ENCODE peak calls at places on chromosomes 5 and 9, in six cellular contexts. One of them, this sample, is unnamed.

GRCh38 chr9:38008168-38009034 is 60.6 kb downstream of the SHB start:
- DNase-seq in H9: no peak
- DNase-seq in neuronal stem cell: no peak
- DNase-seq in IMR-90: peak
- DNase-seq in trophoblast cell: peak
- DNase-seq in mesenchymal stem cell: peak
- DNase-seq in this sample: no peak

GRCh38 chr5:140549237-140550144 is 2.0 kb downstream of the EIF4EBP3 start:
- DNase-seq in neuronal stem cell: no peak
- DNase-seq in trophoblast cell: peak
- DNase-seq in H9: no peak
- DNase-seq in IMR-90: peak
- DNase-seq in mesenchymal stem cell: peak
- DNase-seq in this sample: no peak

GRCh38 chr5:58868931-58869330 is 286.1 kb downstream of the RAB3C start:
- DNase-seq in IMR-90: no peak
- DNase-seq in H9: no peak
- DNase-seq in mesenchymal stem cell: no peak
- DNase-seq in trophoblast cell: no peak
- DNase-seq in neuronal stem cell: no peak
- DNase-seq in this sample: no peak

GRCh38 chr9:110260911-110261310 is 4.6 kb upstream of the TXN start:
- DNase-seq in neuronal stem cell: no peak
- DNase-seq in trophoblast cell: no peak
- DNase-seq in IMR-90: no peak
- DNase-seq in mesenchymal stem cell: no peak
- DNase-seq in H9: no peak
- DNase-seq in this sample: no peak

GRCh38 chr5:143898381-143898780 is 86.4 kb downstream of the HMHB1 start:
- DNase-seq in H9: no peak
- DNase-seq in mesenchymal stem cell: no peak
- DNase-seq in trophoblast cell: no peak
- DNase-seq in neuronal stem cell: no peak
- DNase-seq in IMR-90: no peak
- DNase-seq in this sample: no peak

GRCh38 chr5:1772634-1773033 is 27.0 kb downstream of the MRPL36 start:
- DNase-seq in neuronal stem cell: no peak
- DNase-seq in H9: no peak
- DNase-seq in trophoblast cell: no peak
- DNase-seq in IMR-90: peak
- DNase-seq in mesenchymal stem cell: peak
- DNase-seq in this sample: no peak

GRCh38 chr9:109813829-109814228 is 33.8 kb downstream of the PALM2AKAP2 start:
- DNase-seq in mesenchymal stem cell: no peak
- DNase-seq in IMR-90: no peak
- DNase-seq in neuronal stem cell: no peak
- DNase-seq in H9: no peak
- DNase-seq in trophoblast cell: no peak
- DNase-seq in this sample: no peak

GRCh38 chr5:6808462-6808861 is 95.2 kb downstream of the TENT4A start:
- DNase-seq in neuronal stem cell: no peak
- DNase-seq in trophoblast cell: no peak
- DNase-seq in IMR-90: no peak
- DNase-seq in mesenchymal stem cell: no peak
- DNase-seq in H9: no peak
- DNase-seq in this sample: peak

GRCh38 chr5:90529939-90530677 is 724 bp upstream of the LYSMD3 start:
- DNase-seq in neuronal stem cell: peak
- DNase-seq in H9: peak
- DNase-seq in mesenchymal stem cell: peak
- DNase-seq in IMR-90: peak
- DNase-seq in trophoblast cell: peak
- DNase-seq in this sample: no peak

GRCh38 chr9:134170525-134171315 is 6.4 kb upstream of the RNU6ATAC start:
- DNase-seq in H9: no peak
- DNase-seq in trophoblast cell: no peak
- DNase-seq in neuronal stem cell: no peak
- DNase-seq in mesenchymal stem cell: no peak
- DNase-seq in IMR-90: no peak
- DNase-seq in this sample: no peak

GRCh38 chr5:10581867-10582511 is 18.1 kb downstream of the ANKRD33B start:
- DNase-seq in neuronal stem cell: no peak
- DNase-seq in mesenchymal stem cell: no peak
- DNase-seq in trophoblast cell: no peak
- DNase-seq in IMR-90: no peak
- DNase-seq in H9: no peak
- DNase-seq in this sample: no peak

GRCh38 chr9:92639791-92640271 is 30.1 kb downstream of the IPPK start:
- DNase-seq in IMR-90: no peak
- DNase-seq in mesenchymal stem cell: no peak
- DNase-seq in H9: peak
- DNase-seq in neuronal stem cell: no peak
- DNase-seq in trophoblast cell: no peak
- DNase-seq in this sample: no peak

GRCh38 chr5:90878549-90879196 is 320.1 kb downstream of the ADGRV1 start:
- DNase-seq in H9: no peak
- DNase-seq in trophoblast cell: peak
- DNase-seq in neuronal stem cell: no peak
- DNase-seq in IMR-90: peak
- DNase-seq in mesenchymal stem cell: peak
- DNase-seq in this sample: no peak

GRCh38 chr9:4666042-4666699 is at the start of gene SPATA6L:
- DNase-seq in IMR-90: peak
- DNase-seq in H9: peak
- DNase-seq in mesenchymal stem cell: peak
- DNase-seq in trophoblast cell: peak
- DNase-seq in neuronal stem cell: no peak
- DNase-seq in this sample: peak

GRCh38 chr5:55140908-55141665 is 18.9 kb upstream of the GPX8 start:
- DNase-seq in trophoblast cell: no peak
- DNase-seq in H9: no peak
- DNase-seq in mesenchymal stem cell: no peak
- DNase-seq in neuronal stem cell: no peak
- DNase-seq in IMR-90: no peak
- DNase-seq in this sample: no peak

GRCh38 chr5:178423431-178423830 is 166.8 kb downstream of the COL23A1 start:
- DNase-seq in IMR-90: no peak
- DNase-seq in H9: no peak
- DNase-seq in mesenchymal stem cell: no peak
- DNase-seq in trophoblast cell: no peak
- DNase-seq in neuronal stem cell: no peak
- DNase-seq in this sample: peak

GRCh38 chr5:137217599-137218200 is 281.4 kb downstream of the SPOCK1 start:
- DNase-seq in H9: no peak
- DNase-seq in IMR-90: peak
- DNase-seq in mesenchymal stem cell: no peak
- DNase-seq in trophoblast cell: no peak
- DNase-seq in neuronal stem cell: no peak
- DNase-seq in this sample: no peak

GRCh38 chr9:138112090-138112748 is 234.6 kb downstream of the CACNA1B start:
- DNase-seq in IMR-90: no peak
- DNase-seq in trophoblast cell: no peak
- DNase-seq in mesenchymal stem cell: no peak
- DNase-seq in neuronal stem cell: no peak
- DNase-seq in H9: peak
- DNase-seq in this sample: no peak

GRCh38 chr5:112594060-112594850 is 143.4 kb upstream of the APC start:
- DNase-seq in trophoblast cell: no peak
- DNase-seq in neuronal stem cell: no peak
- DNase-seq in H9: no peak
- DNase-seq in IMR-90: no peak
- DNase-seq in mesenchymal stem cell: no peak
- DNase-seq in this sample: no peak

GRCh38 chr9:100098241-100098886 is 436 bp downstream of the ERP44 start:
- DNase-seq in neuronal stem cell: peak
- DNase-seq in H9: peak
- DNase-seq in trophoblast cell: peak
- DNase-seq in IMR-90: peak
- DNase-seq in mesenchymal stem cell: peak
- DNase-seq in this sample: no peak

GRCh38 chr5:26740182-26740581 is 298.2 kb downstream of the CDH9 start:
- DNase-seq in trophoblast cell: no peak
- DNase-seq in H9: no peak
- DNase-seq in mesenchymal stem cell: no peak
- DNase-seq in neuronal stem cell: no peak
- DNase-seq in IMR-90: no peak
- DNase-seq in this sample: no peak

GRCh38 chr5:53766683-53767082 is 206.2 kb downstream of the NDUFS4 start:
- DNase-seq in IMR-90: no peak
- DNase-seq in mesenchymal stem cell: no peak
- DNase-seq in H9: no peak
- DNase-seq in neuronal stem cell: no peak
- DNase-seq in trophoblast cell: no peak
- DNase-seq in this sample: no peak

GRCh38 chr5:96871686-96872085 is 4.6 kb upstream of the ERAP2 start:
- DNase-seq in trophoblast cell: no peak
- DNase-seq in IMR-90: no peak
- DNase-seq in mesenchymal stem cell: no peak
- DNase-seq in neuronal stem cell: no peak
- DNase-seq in H9: no peak
- DNase-seq in this sample: no peak

GRCh38 chr5:71895546-71895945 is 176.5 kb downstream of the CARTPT start:
- DNase-seq in IMR-90: no peak
- DNase-seq in neuronal stem cell: no peak
- DNase-seq in mesenchymal stem cell: no peak
- DNase-seq in trophoblast cell: no peak
- DNase-seq in H9: no peak
- DNase-seq in this sample: no peak

GRCh38 chr5:8993031-8993430 is 552.8 kb downstream of the SEMA5A start:
- DNase-seq in neuronal stem cell: no peak
- DNase-seq in trophoblast cell: peak
- DNase-seq in H9: no peak
- DNase-seq in IMR-90: no peak
- DNase-seq in mesenchymal stem cell: peak
- DNase-seq in this sample: no peak

GRCh38 chr5:126376443-126376842 is 46.8 kb upstream of the GRAMD2B start:
- DNase-seq in IMR-90: no peak
- DNase-seq in neuronal stem cell: no peak
- DNase-seq in trophoblast cell: no peak
- DNase-seq in H9: no peak
- DNase-seq in mesenchymal stem cell: no peak
- DNase-seq in this sample: no peak

GRCh38 chr5:56429110-56429561 is 196.0 kb upstream of the ANKRD55 start:
- DNase-seq in IMR-90: no peak
- DNase-seq in trophoblast cell: peak
- DNase-seq in neuronal stem cell: no peak
- DNase-seq in H9: no peak
- DNase-seq in mesenchymal stem cell: peak
- DNase-seq in this sample: no peak

GRCh38 chr5:119792154-119792799 is 162.9 kb downstream of the FAM170A start:
- DNase-seq in mesenchymal stem cell: peak
- DNase-seq in neuronal stem cell: no peak
- DNase-seq in IMR-90: no peak
- DNase-seq in trophoblast cell: no peak
- DNase-seq in H9: no peak
- DNase-seq in this sample: no peak

GRCh38 chr5:115297043-115297442 is 589 bp upstream of the CCDC112 start:
- DNase-seq in mesenchymal stem cell: peak
- DNase-seq in trophoblast cell: peak
- DNase-seq in H9: no peak
- DNase-seq in neuronal stem cell: no peak
- DNase-seq in IMR-90: no peak
- DNase-seq in this sample: no peak

DNA sequence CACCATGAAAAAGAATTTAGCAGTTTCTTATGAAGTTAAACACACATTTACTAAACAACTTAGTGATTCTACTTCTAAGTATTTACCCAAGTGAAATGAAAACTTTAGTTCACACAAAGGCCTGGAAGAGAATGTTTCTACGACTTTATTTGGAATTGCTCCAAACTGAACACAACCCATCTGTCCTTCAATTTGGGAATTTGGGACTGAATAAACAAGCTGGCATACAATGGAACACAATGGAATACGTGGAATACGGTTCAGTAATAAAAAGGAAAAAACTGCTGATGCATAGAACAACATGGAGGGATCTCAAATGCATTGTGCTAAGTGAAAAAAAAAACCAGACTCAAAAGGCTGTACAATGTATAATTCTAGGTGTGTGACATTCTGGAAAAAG is 44.6 kb upstream of the BASP1 start:
- DNase-seq in trophoblast cell: no peak
- DNase-seq in H9: no peak
- DNase-seq in neuronal stem cell: no peak
- DNase-seq in IMR-90: no peak
- DNase-seq in mesenchymal stem cell: no peak
- DNase-seq in this sample: no peak
- H4K91ac ChIP-seq in trophoblast cell: no peak
- H4K91ac ChIP-seq in H9: no peak
- H4K91ac ChIP-seq in neuronal stem cell: no peak
- H4K91ac ChIP-seq in IMR-90: peak
- H4K91ac ChIP-seq in mesenchymal stem cell: no peak
- H4K91ac ChIP-seq in this sample: no peak

GRCh38 chr5:21665525-21665924 is 1187.6 kb downstream of the CDH12 start:
- DNase-seq in mesenchymal stem cell: no peak
- DNase-seq in trophoblast cell: no peak
- DNase-seq in H9: no peak
- DNase-seq in IMR-90: no peak
- DNase-seq in neuronal stem cell: no peak
- DNase-seq in this sample: no peak
- H4K91ac ChIP-seq in mesenchymal stem cell: no peak
- H4K91ac ChIP-seq in trophoblast cell: no peak
- H4K91ac ChIP-seq in H9: no peak
- H4K91ac ChIP-seq in IMR-90: no peak
- H4K91ac ChIP-seq in neuronal stem cell: no peak
- H4K91ac ChIP-seq in this sample: no peak

GRCh38 chr9:928363-929042 is 48.0 kb upstream of the DMRT3 start:
- DNase-seq in mesenchymal stem cell: no peak
- DNase-seq in H9: peak
- DNase-seq in neuronal stem cell: no peak
- DNase-seq in trophoblast cell: peak
- DNase-seq in IMR-90: no peak
- DNase-seq in this sample: peak
- H4K91ac ChIP-seq in mesenchymal stem cell: no peak
- H4K91ac ChIP-seq in H9: no peak
- H4K91ac ChIP-seq in neuronal stem cell: no peak
- H4K91ac ChIP-seq in trophoblast cell: no peak
- H4K91ac ChIP-seq in IMR-90: no peak
- H4K91ac ChIP-seq in this sample: no peak

GRCh38 chr9:9492506-9492905 is 1120.3 kb downstream of the PTPRD start:
- DNase-seq in trophoblast cell: no peak
- DNase-seq in mesenchymal stem cell: no peak
- DNase-seq in H9: no peak
- DNase-seq in neuronal stem cell: no peak
- DNase-seq in IMR-90: no peak
- DNase-seq in this sample: no peak

GRCh38 chr9:9499546-9499945 is 1113.3 kb downstream of the PTPRD start:
- DNase-seq in IMR-90: no peak
- DNase-seq in neuronal stem cell: no peak
- DNase-seq in mesenchymal stem cell: no peak
- DNase-seq in trophoblast cell: no peak
- DNase-seq in H9: no peak
- DNase-seq in this sample: no peak

GRCh38 chr9:9494334-9494733 is 1118.5 kb downstream of the PTPRD start:
- DNase-seq in trophoblast cell: no peak
- DNase-seq in mesenchymal stem cell: no peak
- DNase-seq in H9: no peak
- DNase-seq in IMR-90: no peak
- DNase-seq in neuronal stem cell: no peak
- DNase-seq in this sample: no peak

GRCh38 chr9:9498846-9499245 is 1114.0 kb downstream of the PTPRD start:
- DNase-seq in trophoblast cell: no peak
- DNase-seq in mesenchymal stem cell: no peak
- DNase-seq in H9: no peak
- DNase-seq in IMR-90: no peak
- DNase-seq in neuronal stem cell: no peak
- DNase-seq in this sample: no peak

GRCh38 chr9:9498147-9498546 is 1114.7 kb downstream of the PTPRD start:
- DNase-seq in trophoblast cell: no peak
- DNase-seq in IMR-90: no peak
- DNase-seq in neuronal stem cell: no peak
- DNase-seq in mesenchymal stem cell: no peak
- DNase-seq in H9: no peak
- DNase-seq in this sample: no peak
- H4K91ac ChIP-seq in trophoblast cell: no peak
- H4K91ac ChIP-seq in IMR-90: no peak
- H4K91ac ChIP-seq in neuronal stem cell: no peak
- H4K91ac ChIP-seq in mesenchymal stem cell: no peak
- H4K91ac ChIP-seq in H9: no peak
- H4K91ac ChIP-seq in this sample: no peak

This sample was measured in H1.